ENCODE peak calls at places on chromosomes 4 and X, in ten cellular contexts. G, X, U, Z, V, S, T, J, K and B are unnamed samples.

GRCh38 chrX:9770319-9770718 is 4.7 kb upstream of the GPR143 start:
- DNase-seq in G (no peak), X (no peak), U (no peak), Z (no peak), V (peak), S (no peak), T (no peak), J (no peak), K (no peak), B (no peak)

GRCh38 chr4:86818211-86818610 is 31.0 kb downstream of the SLC10A6 start:
- DNase-seq in G (no peak), X (no peak), U (no peak), Z (no peak), V (no peak), S (no peak), T (no peak), J (no peak), K (no peak), B (no peak)

GRCh38 chrX:128106630-128107029 is 54.4 kb upstream of the ACTRT1 start:
- DNase-seq in G (no peak), X (no peak), U (no peak), Z (no peak), V (no peak), S (no peak), T (no peak), J (no peak), K (no peak), B (no peak)

GRCh38 chrX:12497832-12498591 is 293.2 kb upstream of the PRPS2 start:
- DNase-seq in G (no peak), X (no peak), U (no peak), Z (no peak), V (peak), S (no peak), T (no peak), J (no peak), K (no peak), B (no peak)

GRCh38 chr4:48137766-48138349 is 3.8 kb upstream of the TXK start:
- DNase-seq in G (no peak), X (no peak), U (no peak), Z (peak), V (no peak), S (no peak), T (no peak), J (no peak), K (no peak), B (no peak)

GRCh38 chr4:112410364-112410763 is 105.6 kb downstream of the NEUROG2 start:
- DNase-seq in G (no peak), X (no peak), U (no peak), Z (no peak), V (no peak), S (no peak), T (no peak), J (no peak), K (no peak), B (no peak)

GRCh38 chrX:129721870-129722269 is 16.9 kb upstream of the XPNPEP2 start:
- DNase-seq in G (no peak), X (no peak), U (no peak), Z (no peak), V (no peak), S (peak), T (no peak), J (no peak), K (no peak), B (no peak)

GRCh38 chrX:437636-438390 is 51.1 kb upstream of the PPP2R3B start:
- DNase-seq in G (no peak), X (no peak), U (peak), Z (no peak), V (no peak), S (no peak), T (no peak), J (no peak), K (no peak), B (no peak)

GRCh38 chr4:89528525-89529133 is 221.0 kb upstream of the GPRIN3 start:
- DNase-seq in G (no peak), X (no peak), U (no peak), Z (peak), V (no peak), S (no peak), T (no peak), J (no peak), K (no peak), B (no peak)

GRCh38 chrX:113759422-113759821 is 824.5 kb upstream of the HTR2C start:
- DNase-seq in G (no peak), X (no peak), U (no peak), Z (no peak), V (no peak), S (no peak), T (no peak), J (no peak), K (no peak), B (no peak)